ENCODE peak calls at places on chromosomes 1 and 21, in eight cellular contexts. One of them, this sample, is unnamed.

GRCh38 chr1:200905411-200906052 is 10.8 kb downstream of the INAVA start:
- DNase-seq in fibroblast of pulmonary artery: no peak
- DNase-seq in CD4-positive, alpha-beta T cell: peak
- DNase-seq in IMR-90: no peak
- DNase-seq in fibroblast of lung: peak
- DNase-seq in B cell: no peak
- DNase-seq in stomach: no peak
- DNase-seq in ovary: no peak
- DNase-seq in this sample: no peak

GRCh38 chr1:145986551-145986950 is 9.8 kb downstream of the TXNIP start:
- DNase-seq in ovary: no peak
- DNase-seq in stomach: no peak
- DNase-seq in B cell: no peak
- DNase-seq in CD4-positive, alpha-beta T cell: no peak
- DNase-seq in fibroblast of pulmonary artery: no peak
- DNase-seq in fibroblast of lung: no peak
- DNase-seq in IMR-90: no peak
- DNase-seq in this sample: no peak

GRCh38 chr1:119027759-119028158 is 39.6 kb upstream of the TBX15 start:
- DNase-seq in CD4-positive, alpha-beta T cell: no peak
- DNase-seq in stomach: no peak
- DNase-seq in B cell: no peak
- DNase-seq in ovary: no peak
- DNase-seq in fibroblast of pulmonary artery: no peak
- DNase-seq in IMR-90: no peak
- DNase-seq in fibroblast of lung: no peak
- DNase-seq in this sample: no peak

GRCh38 chr21:43196789-43197188 is 28.0 kb downstream of the CRYAA start:
- DNase-seq in stomach: peak
- DNase-seq in IMR-90: no peak
- DNase-seq in fibroblast of pulmonary artery: peak
- DNase-seq in ovary: peak
- DNase-seq in CD4-positive, alpha-beta T cell: no peak
- DNase-seq in B cell: no peak
- DNase-seq in fibroblast of lung: no peak
- DNase-seq in this sample: peak

GRCh38 chr1:48442864-48443619 is 29.0 kb downstream of the SPATA6 start:
- DNase-seq in B cell: no peak
- DNase-seq in CD4-positive, alpha-beta T cell: no peak
- DNase-seq in fibroblast of lung: no peak
- DNase-seq in stomach: no peak
- DNase-seq in fibroblast of pulmonary artery: no peak
- DNase-seq in IMR-90: no peak
- DNase-seq in ovary: no peak
- DNase-seq in this sample: no peak

GRCh38 chr1:100988121-100988520 is 37.5 kb downstream of the DPH5 start:
- DNase-seq in fibroblast of lung: no peak
- DNase-seq in stomach: no peak
- DNase-seq in B cell: no peak
- DNase-seq in ovary: no peak
- DNase-seq in CD4-positive, alpha-beta T cell: no peak
- DNase-seq in fibroblast of pulmonary artery: no peak
- DNase-seq in IMR-90: peak
- DNase-seq in this sample: no peak

GRCh38 chr1:235998812-235999211 is 66.1 kb downstream of the NID1 start:
- DNase-seq in stomach: no peak
- DNase-seq in ovary: no peak
- DNase-seq in CD4-positive, alpha-beta T cell: peak
- DNase-seq in fibroblast of lung: peak
- DNase-seq in B cell: no peak
- DNase-seq in fibroblast of pulmonary artery: no peak
- DNase-seq in IMR-90: no peak
- DNase-seq in this sample: no peak

GRCh38 chr1:11575553-11575952 is 78.7 kb downstream of the FBXO2 start:
- DNase-seq in stomach: no peak
- DNase-seq in fibroblast of pulmonary artery: no peak
- DNase-seq in B cell: no peak
- DNase-seq in IMR-90: no peak
- DNase-seq in ovary: no peak
- DNase-seq in fibroblast of lung: no peak
- DNase-seq in CD4-positive, alpha-beta T cell: no peak
- DNase-seq in this sample: no peak

GRCh38 chr1:204858381-204858821 is 12.3 kb upstream of the NFASC start:
- DNase-seq in fibroblast of lung: peak
- DNase-seq in IMR-90: no peak
- DNase-seq in stomach: no peak
- DNase-seq in ovary: no peak
- DNase-seq in B cell: no peak
- DNase-seq in CD4-positive, alpha-beta T cell: no peak
- DNase-seq in fibroblast of pulmonary artery: no peak
- DNase-seq in this sample: no peak

GRCh38 chr1:29124366-29125236 is 898 bp upstream of the TMEM200B start:
- DNase-seq in ovary: peak
- DNase-seq in IMR-90: peak
- DNase-seq in fibroblast of lung: peak
- DNase-seq in B cell: peak
- DNase-seq in CD4-positive, alpha-beta T cell: peak
- DNase-seq in stomach: peak
- DNase-seq in fibroblast of pulmonary artery: peak
- DNase-seq in this sample: peak

GRCh38 chr1:209585672-209586071 is 2.2 kb downstream of the CAMK1G start:
- DNase-seq in CD4-positive, alpha-beta T cell: no peak
- DNase-seq in fibroblast of pulmonary artery: peak
- DNase-seq in B cell: no peak
- DNase-seq in IMR-90: no peak
- DNase-seq in stomach: peak
- DNase-seq in ovary: peak
- DNase-seq in fibroblast of lung: peak
- DNase-seq in this sample: no peak

GRCh38 chr1:53572802-53573148 is 113.6 kb downstream of the DMRTB1 start:
- DNase-seq in stomach: no peak
- DNase-seq in B cell: no peak
- DNase-seq in fibroblast of lung: no peak
- DNase-seq in CD4-positive, alpha-beta T cell: no peak
- DNase-seq in ovary: no peak
- DNase-seq in fibroblast of pulmonary artery: no peak
- DNase-seq in IMR-90: no peak
- DNase-seq in this sample: no peak

GRCh38 chr1:23763040-23763577 is 15.1 kb upstream of the PITHD1 start:
- DNase-seq in ovary: no peak
- DNase-seq in B cell: no peak
- DNase-seq in fibroblast of lung: no peak
- DNase-seq in fibroblast of pulmonary artery: no peak
- DNase-seq in CD4-positive, alpha-beta T cell: no peak
- DNase-seq in stomach: peak
- DNase-seq in IMR-90: no peak
- DNase-seq in this sample: no peak

GRCh38 chr21:31180256-31181088 is 142.2 kb upstream of the KRTAP19-8 start:
- DNase-seq in stomach: no peak
- DNase-seq in CD4-positive, alpha-beta T cell: no peak
- DNase-seq in fibroblast of pulmonary artery: peak
- DNase-seq in ovary: no peak
- DNase-seq in IMR-90: peak
- DNase-seq in B cell: peak
- DNase-seq in fibroblast of lung: peak
- DNase-seq in this sample: no peak

GRCh38 chr1:80375662-80376061 is 1369.1 kb upstream of the ADGRL4 start:
- DNase-seq in B cell: no peak
- DNase-seq in CD4-positive, alpha-beta T cell: no peak
- DNase-seq in IMR-90: peak
- DNase-seq in ovary: no peak
- DNase-seq in fibroblast of pulmonary artery: peak
- DNase-seq in stomach: no peak
- DNase-seq in fibroblast of lung: peak
- DNase-seq in this sample: no peak

GRCh38 chr1:73105755-73106154 is 823.4 kb upstream of the NEGR1 start:
- DNase-seq in stomach: no peak
- DNase-seq in CD4-positive, alpha-beta T cell: no peak
- DNase-seq in ovary: no peak
- DNase-seq in fibroblast of pulmonary artery: no peak
- DNase-seq in IMR-90: no peak
- DNase-seq in B cell: no peak
- DNase-seq in fibroblast of lung: no peak
- DNase-seq in this sample: no peak

GRCh38 chr1:177334276-177334675 is 163.5 kb downstream of the BRINP2 start:
- DNase-seq in stomach: no peak
- DNase-seq in B cell: no peak
- DNase-seq in IMR-90: no peak
- DNase-seq in CD4-positive, alpha-beta T cell: no peak
- DNase-seq in fibroblast of pulmonary artery: no peak
- DNase-seq in fibroblast of lung: peak
- DNase-seq in ovary: no peak
- DNase-seq in this sample: no peak

GRCh38 chr1:93080424-93080823 is 1.3 kb downstream of the MTF2 start:
- DNase-seq in fibroblast of pulmonary artery: peak
- DNase-seq in stomach: no peak
- DNase-seq in IMR-90: peak
- DNase-seq in CD4-positive, alpha-beta T cell: no peak
- DNase-seq in fibroblast of lung: peak
- DNase-seq in ovary: no peak
- DNase-seq in B cell: peak
- DNase-seq in this sample: no peak
- TF ChIP-seq CTCF in fibroblast of pulmonary artery: peak
- TF ChIP-seq CTCF in stomach: no peak
- TF ChIP-seq CTCF in IMR-90: peak
- TF ChIP-seq CTCF in CD4-positive, alpha-beta T cell: peak
- TF ChIP-seq CTCF in fibroblast of lung: peak
- TF ChIP-seq CTCF in ovary: no peak
- TF ChIP-seq CTCF in B cell: peak
- TF ChIP-seq CTCF in this sample: peak

DNA sequence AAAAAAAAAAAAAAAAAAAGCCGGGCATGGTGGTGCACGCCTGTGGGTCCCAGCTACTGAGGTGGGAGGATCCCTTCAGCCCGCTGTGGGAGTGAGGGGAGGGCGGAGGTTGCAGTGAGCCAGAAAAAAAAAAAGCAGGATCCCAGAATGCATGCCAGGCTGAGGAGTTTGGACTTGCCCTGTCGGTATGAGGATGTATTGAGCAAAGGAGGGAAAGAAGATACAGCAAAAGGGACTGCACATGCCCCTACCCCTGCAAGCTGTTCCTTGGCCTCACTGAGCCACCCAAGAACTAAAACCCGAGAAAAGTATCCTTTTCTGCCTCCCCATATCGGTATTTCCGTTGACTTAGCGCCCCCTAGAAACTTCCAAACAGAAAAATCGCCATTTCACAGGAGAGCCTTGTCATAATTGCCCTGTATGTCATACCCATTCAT is 1.3 kb upstream of the GPATCH4 start:
- DNase-seq in B cell: no peak
- DNase-seq in ovary: no peak
- DNase-seq in fibroblast of lung: peak
- DNase-seq in IMR-90: no peak
- DNase-seq in fibroblast of pulmonary artery: no peak
- DNase-seq in CD4-positive, alpha-beta T cell: no peak
- DNase-seq in stomach: no peak
- DNase-seq in this sample: no peak
- TF ChIP-seq CTCF in B cell: peak
- TF ChIP-seq CTCF in ovary: no peak
- TF ChIP-seq CTCF in fibroblast of lung: peak
- TF ChIP-seq CTCF in IMR-90: peak
- TF ChIP-seq CTCF in fibroblast of pulmonary artery: peak
- TF ChIP-seq CTCF in CD4-positive, alpha-beta T cell: peak
- TF ChIP-seq CTCF in stomach: no peak
- TF ChIP-seq CTCF in this sample: peak

GRCh38 chr1:9058465-9058864 is 11.0 kb downstream of the SLC2A5 start:
- DNase-seq in IMR-90: peak
- DNase-seq in fibroblast of pulmonary artery: peak
- DNase-seq in CD4-positive, alpha-beta T cell: no peak
- DNase-seq in fibroblast of lung: no peak
- DNase-seq in B cell: no peak
- DNase-seq in ovary: no peak
- DNase-seq in stomach: no peak
- DNase-seq in this sample: no peak
- TF ChIP-seq CTCF in IMR-90: peak
- TF ChIP-seq CTCF in fibroblast of pulmonary artery: peak
- TF ChIP-seq CTCF in CD4-positive, alpha-beta T cell: no peak
- TF ChIP-seq CTCF in fibroblast of lung: peak
- TF ChIP-seq CTCF in B cell: no peak
- TF ChIP-seq CTCF in ovary: no peak
- TF ChIP-seq CTCF in stomach: no peak
- TF ChIP-seq CTCF in this sample: peak

GRCh38 chr1:116036255-116036654 is 59.9 kb downstream of the SLC22A15 start:
- DNase-seq in IMR-90: no peak
- DNase-seq in stomach: no peak
- DNase-seq in fibroblast of lung: no peak
- DNase-seq in ovary: no peak
- DNase-seq in fibroblast of pulmonary artery: no peak
- DNase-seq in B cell: no peak
- DNase-seq in CD4-positive, alpha-beta T cell: no peak
- DNase-seq in this sample: no peak
- TF ChIP-seq CTCF in IMR-90: no peak
- TF ChIP-seq CTCF in stomach: no peak
- TF ChIP-seq CTCF in fibroblast of lung: no peak
- TF ChIP-seq CTCF in ovary: no peak
- TF ChIP-seq CTCF in fibroblast of pulmonary artery: no peak
- TF ChIP-seq CTCF in B cell: no peak
- TF ChIP-seq CTCF in CD4-positive, alpha-beta T cell: no peak
- TF ChIP-seq CTCF in this sample: no peak

This sample was measured in type B pancreatic cell.